ENCODE peak calls at places on chromosome 15, in five cellular contexts. X, C, G, Q and T are unnamed samples.

GRCh38 chr15:85689729-85690128 is 105.0 kb downstream of the KLHL25 start:
- DNase-seq in Q (peak; percentile 39), X (peak; percentile 59), C (peak; percentile 55), G (no peak), T (peak; percentile 33)

GRCh38 chr15:22811640-22812039 is 25.2 kb downstream of the NIPA1 start:
- DNase-seq in X (peak; percentile 30), G (no peak), C (no peak), Q (peak; percentile 46), T (peak; percentile 18)

GRCh38 chr15:57224664-57225063 is 151.6 kb upstream of the CGNL1 start:
- DNase-seq in Q (no peak), X (peak; percentile 79), G (no peak), C (no peak), T (no peak)

GRCh38 chr15:90638241-90638691 is 78.9 kb upstream of the BLM start:
- DNase-seq in Q (no peak), X (peak; percentile 7), G (peak; percentile 54), C (no peak), T (no peak)

GRCh38 chr15:60179786-60180391 is 175.8 kb downstream of the FOXB1 start:
- DNase-seq in X (peak; percentile 64), G (no peak), C (no peak), Q (peak; percentile 18), T (peak; percentile 17)

GRCh38 chr15:60584355-60585023 is 105.5 kb upstream of the ICE2 start:
- DNase-seq in Q (no peak), X (no peak), G (no peak), C (no peak), T (no peak)

GRCh38 chr15:101044625-101045235 is 125.6 kb downstream of the LRRK1 start:
- DNase-seq in Q (peak; percentile 0), G (peak; percentile 24), X (no peak), C (peak; percentile 10), T (no peak)

GRCh38 chr15:32657941-32658340 is 16.4 kb downstream of the SCG5 start:
- DNase-seq in G (no peak), X (no peak), C (no peak), Q (no peak), T (no peak)

GRCh38 chr15:71447328-71448250 is 332.3 kb downstream of the THSD4 start:
- DNase-seq in X (peak; percentile 18), Q (no peak), G (no peak), C (peak; percentile 49), T (no peak)

GRCh38 chr15:58556541-58556940 is 124.8 kb downstream of the LIPC start:
- DNase-seq in Q (no peak), X (no peak), G (no peak), C (no peak), T (no peak)

GRCh38 chr15:44450172-44450571 is 22.7 kb downstream of the CTDSPL2 start:
- DNase-seq in G (no peak), C (no peak), X (no peak), Q (no peak), T (no peak)

DNA sequence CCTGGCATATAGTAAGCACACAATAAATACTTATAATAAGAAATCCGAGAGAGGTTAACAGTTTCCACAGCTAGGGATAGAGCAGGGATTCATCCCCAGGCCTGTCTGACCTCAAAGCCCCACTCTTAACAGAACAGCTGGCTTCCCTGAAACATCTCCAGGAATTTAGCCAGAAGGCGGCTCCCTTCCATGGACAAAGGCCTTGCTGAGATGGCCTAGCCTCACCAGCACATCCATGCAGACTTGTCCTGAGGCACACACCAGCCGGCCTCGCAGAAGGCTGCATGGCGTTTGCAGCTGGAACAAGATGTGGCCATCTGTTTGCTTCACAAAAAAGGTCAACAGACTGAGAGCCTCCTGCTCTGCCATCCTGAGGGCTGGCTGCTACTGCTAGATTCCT is 245.4 kb downstream of the SLCO3A1 start:
- DNase-seq in G (no peak), C (no peak), Q (no peak), X (peak; percentile 53), T (no peak)
- TF ChIP-seq CTCF in G (no peak), C (no peak), Q (no peak), X (peak; percentile 35), T (no peak)

DNA sequence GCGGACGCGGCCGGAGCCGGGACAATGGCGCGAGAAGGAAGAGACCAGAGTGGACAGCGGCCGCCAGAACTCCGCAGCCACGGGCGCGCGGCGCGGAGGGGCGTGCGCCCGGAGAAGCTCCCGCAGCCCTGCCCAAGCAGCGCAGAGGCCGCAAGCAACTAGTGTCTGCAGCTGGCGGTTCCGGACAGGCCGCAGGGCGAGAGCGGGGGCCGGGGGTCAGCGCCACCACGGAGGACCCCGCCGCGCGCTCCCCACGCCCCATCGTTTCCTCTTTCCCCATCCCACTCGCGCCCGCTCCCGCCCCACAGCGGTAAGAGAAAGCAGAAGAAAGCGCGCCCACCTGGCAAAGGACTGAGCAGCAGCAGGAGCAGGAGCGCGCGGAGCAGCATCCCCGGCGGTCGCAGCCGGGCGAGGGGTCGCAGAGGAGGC is 440 bp downstream of the PRTG start:
- DNase-seq in X (no peak), Q (peak; percentile 49), G (no peak), C (peak; percentile 45), T (no peak)
- TF ChIP-seq CTCF in X (no peak), Q (no peak), G (no peak), C (no peak), T (no peak)

GRCh38 chr15:78618490-78618934 is 2.3 kb downstream of the CHRNA3 start:
- DNase-seq in G (peak; percentile 88), X (peak; percentile 94), Q (peak; percentile 93), C (peak; percentile 69), T (peak; percentile 97)

GRCh38 chr15:78621810-78622402 is 1.1 kb upstream of the CHRNA3 start:
- DNase-seq in Q (no peak), X (no peak), C (no peak), G (peak; percentile 29), T (no peak)

GRCh38 chr15:78619022-78619950 is 1.5 kb downstream of the CHRNA3 start:
- DNase-seq in X (no peak), C (no peak), Q (no peak), G (peak; percentile 48), T (no peak)

GRCh38 chr15:78620839-78621421 is at the start of gene CHRNA3:
- DNase-seq in X (no peak), Q (peak; percentile 23), C (no peak), G (peak; percentile 47), T (peak; percentile 72)

GRCh38 chr15:78620021-78620838 is 566 bp downstream of the CHRNA3 start:
- DNase-seq in G (peak; percentile 59), C (no peak), X (no peak), Q (peak; percentile 64), T (peak; percentile 73)
- TF ChIP-seq CTCF in G (no peak), C (no peak), X (peak; percentile 2), Q (no peak), T (no peak)

GRCh38 chr15:63025460-63025859 is 17.1 kb upstream of the TPM1 start:
- DNase-seq in C (no peak), X (no peak), Q (no peak), G (no peak), T (no peak)
- TF ChIP-seq CTCF in C (no peak), X (no peak), Q (no peak), G (no peak), T (no peak)